ENCODE peak calls at places on chromosome 19, in four cellular contexts. E is H1, Z is IMR-90, X is H9. A is an unnamed sample.

GRCh38 chr19:8610041-8610927 is at the start of gene ADAMTS10:
- DNase-seq in E (peak; percentile 76), Z (peak; percentile 43), X (peak; percentile 48), A (peak; percentile 67)

GRCh38 chr19:1503089-1503924 is 9.5 kb downstream of the ADAMTSL5 start:
- DNase-seq in E (peak; percentile 93), Z (peak; percentile 32), X (peak; percentile 79), A (peak; percentile 73)

GRCh38 chr19:5292843-5293606 is 47.6 kb downstream of the PTPRS start:
- DNase-seq in E (no peak), Z (peak; percentile 65), X (peak; percentile 86), A (peak; percentile 85)

GRCh38 chr19:49795615-49796014 is 17.5 kb downstream of the FUZ start:
- DNase-seq in E (no peak), Z (no peak), X (no peak), A (no peak)

GRCh38 chr19:48556163-48556562 is 4.2 kb downstream of the SULT2B1 start:
- DNase-seq in E (no peak), Z (peak; percentile 69), X (peak; percentile 84), A (peak; percentile 85)

GRCh38 chr19:3163230-3163886 is 15.2 kb upstream of the S1PR4 start:
- DNase-seq in E (peak; percentile 85), Z (peak; percentile 43), X (peak; percentile 84), A (peak; percentile 71)

GRCh38 chr19:48558018-48558684 is 6.2 kb downstream of the SULT2B1 start:
- DNase-seq in E (no peak), Z (peak; percentile 40), X (peak; percentile 77), A (peak; percentile 47)

GRCh38 chr19:17021328-17021727 is 5.3 kb downstream of the CPAMD8 start:
- DNase-seq in E (no peak), Z (no peak), X (no peak), A (no peak)

GRCh38 chr19:13986348-13986904 is 19.7 kb downstream of the RFX1 start:
- DNase-seq in E (peak; percentile 85), Z (peak; percentile 72), X (peak; percentile 93), A (peak; percentile 93)

GRCh38 chr19:3324405-3324856 is 42.0 kb upstream of the NFIC start:
- DNase-seq in E (peak; percentile 94), Z (no peak), X (peak; percentile 73), A (peak; percentile 46)

GRCh38 chr19:10230904-10231623 is at the start of gene S1PR2:
- DNase-seq in E (peak; percentile 87), Z (peak; percentile 75), X (peak; percentile 86), A (peak; percentile 89)

GRCh38 chr19:5339950-5340636 is 519 bp downstream of the PTPRS start:
- DNase-seq in E (no peak), Z (no peak), X (no peak), A (no peak)

GRCh38 chr19:58145849-58146248 is 4.7 kb downstream of the ZNF329 start:
- DNase-seq in E (no peak), Z (no peak), X (no peak), A (no peak)

GRCh38 chr19:58154287-58154678 is 3.7 kb upstream of the ZNF329 start:
- DNase-seq in E (no peak), Z (peak; percentile 24), X (peak; percentile 49), A (peak; percentile 76)

GRCh38 chr19:58153386-58153785 is 2.8 kb upstream of the ZNF329 start:
- DNase-seq in E (no peak), Z (no peak), X (no peak), A (no peak)

GRCh38 chr19:58154679-58155648 is 4.4 kb upstream of the ZNF329 start:
- DNase-seq in E (peak; percentile 100), Z (peak; percentile 91), X (peak; percentile 96), A (peak; percentile 97)

DNA sequence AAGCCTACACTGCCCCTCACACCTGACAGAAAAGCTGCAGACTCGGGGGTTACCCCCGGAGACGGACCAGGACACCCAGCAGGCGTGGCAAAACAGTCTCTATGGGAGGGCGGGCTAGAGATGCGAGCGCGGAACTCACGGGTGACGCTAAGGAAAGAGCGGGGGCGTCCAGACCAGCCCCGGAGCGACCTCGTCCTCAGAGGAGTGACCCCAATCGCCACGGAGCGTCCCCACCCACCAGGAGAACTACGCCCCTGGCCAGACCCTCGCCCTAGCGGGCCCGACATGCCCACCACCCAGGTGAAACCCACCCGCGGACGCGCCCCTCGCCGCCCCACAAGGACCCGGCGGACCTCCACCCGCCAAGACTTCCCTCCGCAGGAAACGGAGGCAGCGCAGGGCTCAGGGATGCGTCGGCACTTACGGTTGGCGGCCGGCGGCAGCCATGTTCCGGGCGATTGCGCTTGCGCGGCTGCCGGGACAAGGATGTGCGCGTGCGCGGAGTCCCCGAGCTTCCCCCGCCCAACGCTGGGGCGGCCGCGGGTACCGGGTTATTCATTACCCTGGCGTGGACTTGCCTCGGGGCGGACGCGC is at the start of gene ZNF329:
- DNase-seq in E (peak; percentile 96), Z (peak; percentile 76), X (peak; percentile 78), A (peak; percentile 82)
- H2BK5ac ChIP-seq in E (peak within 1 kb of the TSS; percentile 77), Z (peak within 1 kb of the TSS; percentile 85), X (no peak within 1 kb of the TSS), A (peak within 1 kb of the TSS; percentile 45)

GRCh38 chr19:38378866-38379265 is 4.5 kb downstream of the PSMD8 start:
- DNase-seq in E (no peak), Z (peak; percentile 59), X (no peak), A (no peak)

GRCh38 chr19:38375098-38375493 is 725 bp downstream of the PSMD8 start:
- DNase-seq in E (no peak), Z (peak; percentile 11), X (no peak), A (no peak)

GRCh38 chr19:38376576-38376975 is 2.2 kb downstream of the PSMD8 start:
- DNase-seq in E (no peak), Z (no peak), X (no peak), A (no peak)

GRCh38 chr19:38375748-38376147 is 1.4 kb downstream of the PSMD8 start:
- DNase-seq in E (no peak), Z (peak; percentile 20), X (no peak), A (no peak)

DNA sequence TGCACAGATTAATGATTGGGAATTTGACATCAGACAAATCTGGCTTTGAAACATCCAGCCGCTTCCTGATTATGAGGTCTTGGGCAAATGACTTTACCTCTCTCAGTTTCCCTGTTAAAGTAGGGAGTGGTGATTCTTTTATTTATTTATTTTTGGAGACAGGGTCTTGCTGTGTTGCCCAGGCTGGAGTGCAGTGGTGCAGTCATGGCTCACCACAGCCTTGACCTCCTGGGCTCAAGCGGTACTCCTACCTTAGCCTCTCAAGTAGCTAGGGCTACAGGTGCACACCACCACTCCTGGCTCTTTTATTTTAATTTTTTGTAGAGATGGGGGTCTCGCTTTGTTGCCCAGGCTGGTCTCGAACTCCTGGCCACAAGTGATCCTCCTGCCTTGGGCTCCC is 2.7 kb downstream of the PSMD8 start:
- DNase-seq in E (no peak), Z (no peak), X (no peak), A (no peak)
- H3K56ac ChIP-seq in E (no peak overlapping the region), Z (no peak overlapping the region), X (no peak overlapping the region), A (no peak overlapping the region)

DNA sequence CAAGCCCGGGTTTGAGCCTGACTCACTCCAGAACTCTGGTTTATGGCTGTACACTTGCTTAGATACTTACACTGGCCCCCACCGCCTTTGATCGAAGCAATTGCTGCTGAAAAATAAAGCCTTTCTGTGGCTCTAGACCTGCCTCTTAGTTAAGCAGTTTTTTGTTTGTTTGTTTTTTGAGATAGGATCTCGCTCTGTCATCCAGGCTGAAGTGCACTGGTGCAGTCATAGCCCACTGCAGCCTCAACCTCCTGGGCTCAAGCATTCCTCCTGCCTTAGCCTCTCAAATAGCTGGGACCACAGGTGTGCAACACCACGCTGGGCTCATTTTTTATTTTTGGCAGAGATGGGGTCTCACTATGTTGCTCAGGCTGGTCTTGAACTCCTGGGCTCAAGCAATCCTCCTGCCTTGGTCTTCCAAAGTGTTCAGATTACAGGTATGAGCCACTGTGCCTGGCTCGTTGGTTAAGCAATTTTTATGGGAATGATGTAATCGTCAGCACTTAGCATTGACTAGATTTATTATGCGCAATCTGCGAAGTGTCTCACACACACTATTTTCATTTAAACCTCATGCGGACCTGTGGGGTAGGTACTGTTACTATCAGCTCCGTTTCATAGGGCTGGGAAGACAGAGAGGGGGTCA is 22.2 kb downstream of the PPP2R1A start:
- DNase-seq in E (no peak), Z (no peak), X (no peak), A (no peak)
- H2BK5ac ChIP-seq in E (peak overlapping the region; percentile 44), Z (no peak overlapping the region), X (no peak overlapping the region), A (no peak overlapping the region)

GRCh38 chr19:7556696-7557315 is 21.3 kb downstream of the PNPLA6 start:
- DNase-seq in E (no peak), Z (no peak), X (no peak), A (no peak)
- H3K56ac ChIP-seq in E (no peak overlapping the region), Z (no peak overlapping the region), X (no peak overlapping the region), A (no peak overlapping the region)

GRCh38 chr19:34213283-34213682 is 41.0 kb downstream of the LSM14A start:
- DNase-seq in E (no peak), Z (no peak), X (no peak), A (no peak)

GRCh38 chr19:34214040-34214439 is 40.3 kb upstream of the GARRE1 start:
- DNase-seq in E (no peak), Z (no peak), X (no peak), A (no peak)

GRCh38 chr19:34215006-34215665 is 39.2 kb upstream of the GARRE1 start:
- DNase-seq in E (no peak), Z (no peak), X (no peak), A (no peak)

GRCh38 chr19:34217952-34218817 is 36.2 kb upstream of the GARRE1 start:
- DNase-seq in E (no peak), Z (peak; percentile 98), X (no peak), A (no peak)

GRCh38 chr19:34215666-34216038 is 38.7 kb upstream of the GARRE1 start:
- DNase-seq in E (no peak), Z (no peak), X (no peak), A (no peak)
- H2BK5ac ChIP-seq in E (no peak overlapping the region), Z (no peak overlapping the region), X (no peak overlapping the region), A (no peak overlapping the region)

GRCh38 chr19:46250057-46250456 is 20.5 kb downstream of the IGFL1 start:
- DNase-seq in E (no peak), Z (no peak), X (no peak), A (no peak)
- H3K56ac ChIP-seq in E (no peak overlapping the region), Z (no peak overlapping the region), X (no peak overlapping the region), A (no peak overlapping the region)

DNA sequence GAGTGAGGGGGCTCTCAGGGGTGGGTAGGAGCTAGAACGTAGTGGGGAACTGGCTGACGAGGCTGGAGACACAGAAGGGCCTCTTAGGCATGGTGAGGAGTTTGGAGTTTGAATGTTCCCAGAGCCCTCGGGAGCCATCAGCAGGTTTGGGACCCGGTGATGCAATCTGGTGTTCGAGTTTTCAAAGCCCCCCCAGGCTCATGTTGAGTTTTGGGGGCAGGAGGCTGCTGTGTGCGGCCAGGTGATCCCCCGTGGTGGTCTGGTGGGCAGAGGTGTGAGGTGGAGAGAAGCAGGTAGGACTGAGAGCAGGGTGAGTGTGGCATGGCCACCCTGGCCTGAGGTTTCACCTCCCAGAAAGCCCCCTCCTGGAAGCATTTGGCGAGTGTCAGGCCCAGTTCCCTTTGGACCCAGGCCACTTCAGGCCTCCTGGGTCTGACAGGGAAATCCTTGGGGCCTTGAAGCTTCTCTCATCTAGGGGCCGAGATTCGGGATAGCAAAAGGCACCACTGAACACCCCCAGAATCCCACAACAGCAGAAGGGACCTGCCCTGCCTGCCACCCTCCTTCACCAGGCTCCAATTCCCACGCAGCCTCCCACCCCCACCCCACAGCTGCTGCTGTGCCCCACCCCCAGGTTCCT is 1.2 kb downstream of the YJEFN3 start:
- DNase-seq in E (no peak), Z (no peak), X (no peak), A (no peak)
- H2BK5ac ChIP-seq in E (no peak overlapping the region), Z (no peak overlapping the region), X (no peak overlapping the region), A (no peak overlapping the region)

A was measured in mesendoderm.